ENCODE peak calls at places on chromosomes 13 and 19, in six cellular contexts. One of them, this sample, is unnamed.

GRCh38 chr19:2869618-2870017 is 2.5 kb downstream of the ZNF556 start:
- DNase-seq in GOT3: no peak
- DNase-seq in astrocyte: no peak
- DNase-seq in stimulated activated CD4-positive, alpha-beta T cell treated with anti-CD3 and anti-CD28 coated beads, Interleukin-15, amount 100 ng/mL, for 48 hours: no peak
- DNase-seq in stimulated activated naive CD8-positive, alpha-beta T cell treated with anti-CD3 and anti-CD28 coated beads, Interleukin-15, Interleukin-2, amounts not matched to agents 100 U/mL and 50 U/mL, for 24 hours: no peak
- DNase-seq in activated naive CD4-positive, alpha-beta T cell: no peak
- DNase-seq in this sample: no peak

GRCh38 chr19:49151339-49152217 is 3.6 kb downstream of the HRC start:
- DNase-seq in activated naive CD4-positive, alpha-beta T cell: peak
- DNase-seq in GOT3: no peak
- DNase-seq in astrocyte: no peak
- DNase-seq in stimulated activated naive CD8-positive, alpha-beta T cell treated with anti-CD3 and anti-CD28 coated beads, Interleukin-15, Interleukin-2, amounts not matched to agents 100 U/mL and 50 U/mL, for 24 hours: peak
- DNase-seq in stimulated activated CD4-positive, alpha-beta T cell treated with anti-CD3 and anti-CD28 coated beads, Interleukin-15, amount 100 ng/mL, for 48 hours: no peak
- DNase-seq in this sample: no peak

GRCh38 chr13:49240017-49240416 is 7.7 kb upstream of the CDADC1 start:
- DNase-seq in stimulated activated CD4-positive, alpha-beta T cell treated with anti-CD3 and anti-CD28 coated beads, Interleukin-15, amount 100 ng/mL, for 48 hours: no peak
- DNase-seq in stimulated activated naive CD8-positive, alpha-beta T cell treated with anti-CD3 and anti-CD28 coated beads, Interleukin-15, Interleukin-2, amounts not matched to agents 100 U/mL and 50 U/mL, for 24 hours: peak
- DNase-seq in GOT3: no peak
- DNase-seq in astrocyte: peak
- DNase-seq in activated naive CD4-positive, alpha-beta T cell: no peak
- DNase-seq in this sample: no peak

GRCh38 chr13:20401958-20402856 is 123.5 kb downstream of the CRYL1 start:
- DNase-seq in stimulated activated naive CD8-positive, alpha-beta T cell treated with anti-CD3 and anti-CD28 coated beads, Interleukin-15, Interleukin-2, amounts not matched to agents 100 U/mL and 50 U/mL, for 24 hours: no peak
- DNase-seq in activated naive CD4-positive, alpha-beta T cell: no peak
- DNase-seq in stimulated activated CD4-positive, alpha-beta T cell treated with anti-CD3 and anti-CD28 coated beads, Interleukin-15, amount 100 ng/mL, for 48 hours: no peak
- DNase-seq in astrocyte: peak
- DNase-seq in GOT3: no peak
- DNase-seq in this sample: no peak

GRCh38 chr13:74771964-74772363 is 637.8 kb upstream of the KLF12 start:
- DNase-seq in activated naive CD4-positive, alpha-beta T cell: no peak
- DNase-seq in astrocyte: peak
- DNase-seq in stimulated activated naive CD8-positive, alpha-beta T cell treated with anti-CD3 and anti-CD28 coated beads, Interleukin-15, Interleukin-2, amounts not matched to agents 100 U/mL and 50 U/mL, for 24 hours: no peak
- DNase-seq in stimulated activated CD4-positive, alpha-beta T cell treated with anti-CD3 and anti-CD28 coated beads, Interleukin-15, amount 100 ng/mL, for 48 hours: no peak
- DNase-seq in GOT3: no peak
- DNase-seq in this sample: no peak

GRCh38 chr13:107348471-107348870 is 780.5 kb upstream of the ARGLU1 start:
- DNase-seq in stimulated activated naive CD8-positive, alpha-beta T cell treated with anti-CD3 and anti-CD28 coated beads, Interleukin-15, Interleukin-2, amounts not matched to agents 100 U/mL and 50 U/mL, for 24 hours: no peak
- DNase-seq in GOT3: no peak
- DNase-seq in astrocyte: no peak
- DNase-seq in stimulated activated CD4-positive, alpha-beta T cell treated with anti-CD3 and anti-CD28 coated beads, Interleukin-15, amount 100 ng/mL, for 48 hours: no peak
- DNase-seq in activated naive CD4-positive, alpha-beta T cell: no peak
- DNase-seq in this sample: no peak

GRCh38 chr13:79909664-79910063 is 428.7 kb downstream of the NDFIP2 start:
- DNase-seq in stimulated activated naive CD8-positive, alpha-beta T cell treated with anti-CD3 and anti-CD28 coated beads, Interleukin-15, Interleukin-2, amounts not matched to agents 100 U/mL and 50 U/mL, for 24 hours: no peak
- DNase-seq in astrocyte: no peak
- DNase-seq in stimulated activated CD4-positive, alpha-beta T cell treated with anti-CD3 and anti-CD28 coated beads, Interleukin-15, amount 100 ng/mL, for 48 hours: no peak
- DNase-seq in GOT3: no peak
- DNase-seq in activated naive CD4-positive, alpha-beta T cell: no peak
- DNase-seq in this sample: no peak

GRCh38 chr19:6536138-6536671 is 5.4 kb downstream of the TNFSF9 start:
- DNase-seq in activated naive CD4-positive, alpha-beta T cell: peak
- DNase-seq in astrocyte: peak
- DNase-seq in stimulated activated CD4-positive, alpha-beta T cell treated with anti-CD3 and anti-CD28 coated beads, Interleukin-15, amount 100 ng/mL, for 48 hours: peak
- DNase-seq in GOT3: no peak
- DNase-seq in stimulated activated naive CD8-positive, alpha-beta T cell treated with anti-CD3 and anti-CD28 coated beads, Interleukin-15, Interleukin-2, amounts not matched to agents 100 U/mL and 50 U/mL, for 24 hours: peak
- DNase-seq in this sample: no peak

GRCh38 chr13:85230754-85231153 is 568.5 kb downstream of the SLITRK6 start:
- DNase-seq in GOT3: no peak
- DNase-seq in astrocyte: no peak
- DNase-seq in stimulated activated CD4-positive, alpha-beta T cell treated with anti-CD3 and anti-CD28 coated beads, Interleukin-15, amount 100 ng/mL, for 48 hours: no peak
- DNase-seq in stimulated activated naive CD8-positive, alpha-beta T cell treated with anti-CD3 and anti-CD28 coated beads, Interleukin-15, Interleukin-2, amounts not matched to agents 100 U/mL and 50 U/mL, for 24 hours: no peak
- DNase-seq in activated naive CD4-positive, alpha-beta T cell: no peak
- DNase-seq in this sample: no peak

GRCh38 chr13:104847863-104848262 is 1687.6 kb downstream of the EFNB2 start:
- DNase-seq in activated naive CD4-positive, alpha-beta T cell: no peak
- DNase-seq in stimulated activated CD4-positive, alpha-beta T cell treated with anti-CD3 and anti-CD28 coated beads, Interleukin-15, amount 100 ng/mL, for 48 hours: no peak
- DNase-seq in astrocyte: no peak
- DNase-seq in GOT3: no peak
- DNase-seq in stimulated activated naive CD8-positive, alpha-beta T cell treated with anti-CD3 and anti-CD28 coated beads, Interleukin-15, Interleukin-2, amounts not matched to agents 100 U/mL and 50 U/mL, for 24 hours: no peak
- DNase-seq in this sample: no peak

GRCh38 chr13:33642374-33643065 is 175.4 kb upstream of the RFC3 start:
- DNase-seq in stimulated activated naive CD8-positive, alpha-beta T cell treated with anti-CD3 and anti-CD28 coated beads, Interleukin-15, Interleukin-2, amounts not matched to agents 100 U/mL and 50 U/mL, for 24 hours: no peak
- DNase-seq in activated naive CD4-positive, alpha-beta T cell: no peak
- DNase-seq in astrocyte: no peak
- DNase-seq in stimulated activated CD4-positive, alpha-beta T cell treated with anti-CD3 and anti-CD28 coated beads, Interleukin-15, amount 100 ng/mL, for 48 hours: no peak
- DNase-seq in GOT3: no peak
- DNase-seq in this sample: no peak

GRCh38 chr13:59259416-59260000 is 904.2 kb downstream of the DIAPH3 start:
- DNase-seq in stimulated activated naive CD8-positive, alpha-beta T cell treated with anti-CD3 and anti-CD28 coated beads, Interleukin-15, Interleukin-2, amounts not matched to agents 100 U/mL and 50 U/mL, for 24 hours: no peak
- DNase-seq in activated naive CD4-positive, alpha-beta T cell: no peak
- DNase-seq in stimulated activated CD4-positive, alpha-beta T cell treated with anti-CD3 and anti-CD28 coated beads, Interleukin-15, amount 100 ng/mL, for 48 hours: no peak
- DNase-seq in astrocyte: no peak
- DNase-seq in GOT3: no peak
- DNase-seq in this sample: no peak

This sample was measured in neuronal stem cell.